ENCODE peak calls at places on chromosomes 4 and X, in nine cellular contexts. N is A549; G is BE2C; H is cardiac muscle cell; L is HS-5; J is COR-L47; Y is GM23248; F is endothelial cell; E is stimulated activated CD8-positive, alpha-beta memory T cell treated with anti-CD3 and anti-CD28 coated beads, Interleukin-12 subunit alpha, Interleukin-12 subunit beta, amount 100 ng/mL, for 1 hour. T is an unnamed sample.

GRCh38 chr4:103075435-103075893 is 1.1 kb downstream of the SLC9B2 start:
- DNase-seq in N (peak; percentile 31), G (no peak), H (peak; percentile 34), L (no peak), J (peak; percentile 9), Y (peak; percentile 51), F (no peak), E (no peak), T (no peak)

GRCh38 chr4:105619193-105619931 is 66.9 kb downstream of the ARHGEF38 start:
- DNase-seq in N (no peak), G (peak; percentile 80), H (peak; percentile 39), L (no peak), J (peak; percentile 92), Y (no peak), F (no peak), E (no peak), T (no peak)

GRCh38 chrX:18654873-18655836 is 16.8 kb downstream of the RS1 start:
- DNase-seq in N (no peak), G (no peak), H (peak; percentile 25), L (no peak), J (no peak), Y (no peak), F (no peak), E (no peak), T (no peak)

GRCh38 chr4:23717528-23718248 is 172.2 kb downstream of the PPARGC1A start:
- DNase-seq in N (peak; percentile 25), G (peak; percentile 46), H (peak; percentile 43), L (peak; percentile 9), J (peak; percentile 27), Y (peak; percentile 52), F (peak; percentile 13), E (no peak), T (peak; percentile 36)

GRCh38 chr4:36237366-36238353 is 6.7 kb downstream of the ARAP2 start:
- DNase-seq in N (no peak), G (no peak), H (no peak), L (no peak), J (no peak), Y (no peak), F (no peak), E (no peak), T (no peak)

GRCh38 chrX:73581002-73581628 is 18.1 kb downstream of the CHIC1 start:
- DNase-seq in N (no peak), G (no peak), H (no peak), L (no peak), J (no peak), Y (no peak), F (no peak), E (no peak), T (no peak)

GRCh38 chr4:123737156-123737555 is 340.6 kb downstream of the SPRY1 start:
- DNase-seq in N (no peak), G (no peak), H (no peak), L (no peak), J (no peak), Y (no peak), F (no peak), E (no peak), T (no peak)

GRCh38 chr4:177455591-177455990 is 13.4 kb upstream of the AGA start:
- DNase-seq in N (no peak), G (peak; percentile 14), H (peak; percentile 71), L (no peak), J (peak; percentile 48), Y (no peak), F (no peak), E (no peak), T (no peak)

GRCh38 chr4:8688041-8688907 is 95.7 kb downstream of the CPZ start:
- DNase-seq in N (peak; percentile 34), G (peak; percentile 72), H (peak; percentile 29), L (no peak), J (no peak), Y (peak; percentile 70), F (peak; percentile 88), E (no peak), T (peak; percentile 9)

GRCh38 chr4:124903995-124904722 is 191.6 kb upstream of the ANKRD50 start:
- DNase-seq in N (peak; percentile 5), G (no peak), H (peak; percentile 79), L (no peak), J (peak; percentile 38), Y (peak; percentile 66), F (no peak), E (no peak), T (peak; percentile 36)

GRCh38 chr4:122577808-122578781 is 42.8 kb downstream of the IL21 start:
- DNase-seq in N (peak; percentile 44), G (peak; percentile 57), H (peak; percentile 56), L (no peak), J (peak; percentile 55), Y (peak; percentile 67), F (peak; percentile 60), E (peak; percentile 38), T (peak; percentile 66)

GRCh38 chr4:187232201-187232600 is 508.5 kb upstream of the FAT1 start:
- DNase-seq in N (no peak), G (no peak), H (no peak), L (no peak), J (no peak), Y (no peak), F (no peak), E (no peak), T (peak; percentile 10)

GRCh38 chr4:105272002-105272401 is 125.3 kb downstream of the TET2 start:
- DNase-seq in N (no peak), G (no peak), H (no peak), L (no peak), J (no peak), Y (no peak), F (no peak), E (no peak), T (no peak)

GRCh38 chrX:134727363-134727762 is 69.1 kb upstream of the PLAC1 start:
- DNase-seq in N (peak; percentile 81), G (no peak), H (peak; percentile 33), L (no peak), J (no peak), Y (no peak), F (no peak), E (no peak), T (no peak)

GRCh38 chrX:130110379-130111219 is at the start of gene ELF4:
- DNase-seq in N (peak; percentile 70), G (peak; percentile 21), H (peak; percentile 68), L (no peak), J (peak; percentile 15), Y (peak; percentile 84), F (no peak), E (peak; percentile 27), T (peak; percentile 71)

GRCh38 chr4:185096032-185096653 is 46.9 kb upstream of the SLC25A4 start:
- DNase-seq in N (peak; percentile 26), G (peak; percentile 61), H (peak; percentile 66), L (no peak), J (peak; percentile 18), Y (peak; percentile 59), F (peak; percentile 41), E (no peak), T (peak; percentile 49)

GRCh38 chr4:140806175-140806574 is 50.0 kb upstream of the TBC1D9 start:
- DNase-seq in N (no peak), G (no peak), H (no peak), L (no peak), J (no peak), Y (no peak), F (no peak), E (no peak), T (no peak)

GRCh38 chrX:46308106-46308505 is 237.1 kb downstream of the ZNF674 start:
- DNase-seq in N (no peak), G (no peak), H (no peak), L (no peak), J (no peak), Y (no peak), F (no peak), E (no peak), T (no peak)

GRCh38 chr4:6177587-6178197 is 22.7 kb downstream of the JAKMIP1 start:
- DNase-seq in N (peak; percentile 29), G (peak; percentile 66), H (no peak), L (no peak), J (no peak), Y (no peak), F (no peak), E (no peak), T (no peak)

GRCh38 chr4:141078871-141079270 is 54.4 kb downstream of the RNF150 start:
- DNase-seq in N (no peak), G (no peak), H (peak; percentile 22), L (no peak), J (no peak), Y (peak; percentile 68), F (no peak), E (no peak), T (no peak)

GRCh38 chr4:18020145-18020670 is 1.3 kb downstream of the LCORL start:
- DNase-seq in N (no peak), G (peak; percentile 8), H (peak; percentile 37), L (no peak), J (peak; percentile 10), Y (peak; percentile 45), F (no peak), E (no peak), T (no peak)

GRCh38 chrX:10054396-10054795 is 87.2 kb downstream of the CLDN34 start:
- DNase-seq in N (no peak), G (no peak), H (no peak), L (no peak), J (no peak), Y (no peak), F (no peak), E (no peak), T (no peak)

GRCh38 chr4:36043901-36044300 is 200.4 kb downstream of the ARAP2 start:
- DNase-seq in N (no peak), G (no peak), H (no peak), L (peak; percentile 19), J (no peak), Y (no peak), F (no peak), E (no peak), T (no peak)

GRCh38 chr4:56388311-56388710 is 1.0 kb upstream of the AASDH start:
- DNase-seq in N (no peak), G (no peak), H (no peak), L (no peak), J (no peak), Y (peak; percentile 39), F (no peak), E (no peak), T (peak; percentile 31)

GRCh38 chr4:182085051-182085480 is 158.1 kb upstream of the TENM3 start:
- DNase-seq in N (no peak), G (no peak), H (no peak), L (no peak), J (no peak), Y (peak; percentile 7), F (no peak), E (no peak), T (no peak)

GRCh38 chr4:6840062-6840976 is 57.8 kb downstream of the KIAA0232 start:
- DNase-seq in N (no peak), G (no peak), H (peak; percentile 79), L (no peak), J (no peak), Y (peak; percentile 27), F (no peak), E (no peak), T (no peak)

GRCh38 chr4:56134272-56134671 is 185.5 kb downstream of the CEP135 start:
- DNase-seq in N (no peak), G (peak; percentile 37), H (peak; percentile 99), L (no peak), J (no peak), Y (peak; percentile 51), F (peak; percentile 15), E (no peak), T (no peak)

GRCh38 chr4:2413821-2414610 is 4.4 kb downstream of the ZFYVE28 start:
- DNase-seq in N (no peak), G (no peak), H (peak; percentile 60), L (no peak), J (no peak), Y (peak; percentile 22), F (no peak), E (no peak), T (no peak)

GRCh38 chr4:48570646-48571220 is 80.7 kb downstream of the ZAR1 start:
- DNase-seq in N (no peak), G (no peak), H (peak; percentile 7), L (peak; percentile 54), J (no peak), Y (peak; percentile 87), F (no peak), E (no peak), T (no peak)

GRCh38 chr4:14069871-14070270 is 442.3 kb upstream of the BOD1L1 start:
- DNase-seq in N (no peak), G (no peak), H (no peak), L (no peak), J (no peak), Y (no peak), F (no peak), E (no peak), T (no peak)

GRCh38 chr4:56976283-56976877 is 1.0 kb downstream of the NOA1 start:
- DNase-seq in N (no peak), G (no peak), H (peak; percentile 13), L (no peak), J (no peak), Y (peak; percentile 55), F (no peak), E (no peak), T (no peak)